ENCODE peak calls at places on chromosomes 4 and X, in four cellular contexts. D, C, M and R are unnamed samples.

GRCh38 chr4:183449193-183449888 is 4.9 kb downstream of the CDKN2AIP start:
- DNase-seq in D (no peak), C (no peak), M (no peak), R (no peak)

GRCh38 chrX:104482757-104483156 is 83.2 kb upstream of the IL1RAPL2 start:
- DNase-seq in D (no peak), C (no peak), M (no peak), R (no peak)

GRCh38 chr4:73801692-73802091 is 34.8 kb upstream of the CXCL6 start:
- DNase-seq in D (no peak), C (no peak), M (no peak), R (no peak)

GRCh38 chr4:9811796-9812195 is 30.4 kb downstream of the DRD5 start:
- DNase-seq in D (no peak), C (no peak), M (no peak), R (no peak)

GRCh38 chrX:48306175-48306574 is 50.3 kb downstream of the SSX3 start:
- DNase-seq in D (no peak), C (no peak), M (no peak), R (no peak)

GRCh38 chrX:119729408-119730201 is 28.8 kb upstream of the SOWAHD start:
- DNase-seq in D (peak; percentile 19), C (peak; percentile 41), M (peak; percentile 63), R (peak; percentile 34)

GRCh38 chr4:11105715-11106114 is 323.0 kb downstream of the HS3ST1 start:
- DNase-seq in D (no peak), C (no peak), M (no peak), R (no peak)

GRCh38 chrX:784829-785228 is 154.2 kb downstream of the SHOX start:
- DNase-seq in D (no peak), C (no peak), M (no peak), R (no peak)

GRCh38 chr4:1939664-1940509 is 68.7 kb downstream of the NSD2 start:
- DNase-seq in D (no peak), C (no peak), M (peak; percentile 96), R (peak; percentile 61)

GRCh38 chr4:121696140-121696640 is 590 bp downstream of the ANXA5 start:
- DNase-seq in D (peak; percentile 24), C (peak; percentile 72), M (no peak), R (no peak)

GRCh38 chr4:53706422-53707032 is 115.2 kb upstream of the LNX1 start:
- DNase-seq in D (peak; percentile 57), C (peak; percentile 39), M (no peak), R (peak; percentile 30)

GRCh38 chr4:76212851-76213414 is 691 bp downstream of the SCARB2 start:
- DNase-seq in D (no peak), C (peak; percentile 2), M (no peak), R (no peak)

GRCh38 chr4:58163172-58163571 is 1053.0 kb upstream of the IGFBP7 start:
- DNase-seq in D (no peak), C (no peak), M (no peak), R (no peak)

GRCh38 chr4:126939401-126939800 is 693.4 kb upstream of the INTU start:
- DNase-seq in D (no peak), C (no peak), M (no peak), R (no peak)

GRCh38 chr4:90840828-90841227 is 713.6 kb downstream of the CCSER1 start:
- DNase-seq in D (no peak), C (no peak), M (no peak), R (no peak)

GRCh38 chr4:338759-339097 is 1.1 kb downstream of the ZNF141 start:
- DNase-seq in D (no peak), C (no peak), M (no peak), R (no peak)